ENCODE peak calls at places on chromosome 14, in six cellular contexts. One of them, this sample, is unnamed.

GRCh38 chr14:23057757-23058653 is 685 bp upstream of the CDH24 start:
- DNase-seq in K562: peak
- DNase-seq in HCT116: peak
- DNase-seq in H1: peak
- DNase-seq in HepG2: peak
- DNase-seq in Panc1: peak
- DNase-seq in this sample: peak

GRCh38 chr14:90109858-90110257 is 48.1 kb downstream of the KCNK13 start:
- DNase-seq in K562: no peak
- DNase-seq in HCT116: peak
- DNase-seq in H1: peak
- DNase-seq in HepG2: peak
- DNase-seq in Panc1: no peak
- DNase-seq in this sample: peak

GRCh38 chr14:80146941-80147340 is 64.4 kb downstream of the DIO2 start:
- DNase-seq in H1: no peak
- DNase-seq in HCT116: no peak
- DNase-seq in K562: no peak
- DNase-seq in HepG2: no peak
- DNase-seq in Panc1: no peak
- DNase-seq in this sample: no peak

GRCh38 chr14:74704656-74705055 is 8.2 kb downstream of the AREL1 start:
- DNase-seq in H1: no peak
- DNase-seq in K562: no peak
- DNase-seq in HCT116: no peak
- DNase-seq in Panc1: no peak
- DNase-seq in HepG2: no peak
- DNase-seq in this sample: no peak

GRCh38 chr14:104705340-104706047 is 16.1 kb downstream of the INF2 start:
- DNase-seq in HCT116: no peak
- DNase-seq in H1: no peak
- DNase-seq in HepG2: no peak
- DNase-seq in Panc1: no peak
- DNase-seq in K562: no peak
- DNase-seq in this sample: no peak

GRCh38 chr14:104107611-104108569 is 22.4 kb downstream of the ASPG start:
- DNase-seq in HepG2: no peak
- DNase-seq in HCT116: no peak
- DNase-seq in H1: peak
- DNase-seq in K562: peak
- DNase-seq in Panc1: no peak
- DNase-seq in this sample: peak

GRCh38 chr14:104593241-104593701 is 11.3 kb downstream of the TMEM179 start:
- DNase-seq in Panc1: no peak
- DNase-seq in K562: no peak
- DNase-seq in H1: no peak
- DNase-seq in HCT116: no peak
- DNase-seq in HepG2: no peak
- DNase-seq in this sample: peak

GRCh38 chr14:103846569-103847438 is 571 bp downstream of the PPP1R13B start:
- DNase-seq in H1: peak
- DNase-seq in HepG2: no peak
- DNase-seq in K562: peak
- DNase-seq in Panc1: no peak
- DNase-seq in HCT116: no peak
- DNase-seq in this sample: peak

GRCh38 chr14:88168498-88169165 is 154.4 kb downstream of the KCNK10 start:
- DNase-seq in K562: peak
- DNase-seq in H1: peak
- DNase-seq in HepG2: peak
- DNase-seq in HCT116: no peak
- DNase-seq in Panc1: peak
- DNase-seq in this sample: peak

GRCh38 chr14:32761381-32761968 is 177.2 kb upstream of the NPAS3 start:
- DNase-seq in H1: no peak
- DNase-seq in Panc1: no peak
- DNase-seq in K562: no peak
- DNase-seq in HepG2: no peak
- DNase-seq in HCT116: no peak
- DNase-seq in this sample: no peak

GRCh38 chr14:101374373-101375338 is 186.6 kb upstream of the DIO3 start:
- DNase-seq in HepG2: no peak
- DNase-seq in K562: no peak
- DNase-seq in Panc1: no peak
- DNase-seq in H1: no peak
- DNase-seq in HCT116: no peak
- DNase-seq in this sample: no peak

GRCh38 chr14:87754512-87755223 is 238.3 kb downstream of the GALC start:
- DNase-seq in H1: no peak
- DNase-seq in Panc1: no peak
- DNase-seq in K562: no peak
- DNase-seq in HCT116: no peak
- DNase-seq in HepG2: no peak
- DNase-seq in this sample: no peak

GRCh38 chr14:78933948-78934524 is 763.9 kb downstream of the NRXN3 start:
- DNase-seq in HCT116: no peak
- DNase-seq in K562: peak
- DNase-seq in H1: no peak
- DNase-seq in HepG2: peak
- DNase-seq in Panc1: no peak
- DNase-seq in this sample: peak

GRCh38 chr14:101068293-101068957 is 164.9 kb upstream of the RTL1 start:
- DNase-seq in H1: peak
- DNase-seq in HCT116: no peak
- DNase-seq in K562: no peak
- DNase-seq in HepG2: no peak
- DNase-seq in Panc1: no peak
- DNase-seq in this sample: no peak

GRCh38 chr14:55160989-55161388 is 30.4 kb downstream of the DLGAP5 start:
- DNase-seq in Panc1: peak
- DNase-seq in HepG2: peak
- DNase-seq in K562: no peak
- DNase-seq in HCT116: peak
- DNase-seq in H1: no peak
- DNase-seq in this sample: peak

GRCh38 chr14:65594153-65594881 is 181.8 kb downstream of the FUT8 start:
- DNase-seq in K562: no peak
- DNase-seq in H1: peak
- DNase-seq in Panc1: no peak
- DNase-seq in HepG2: peak
- DNase-seq in HCT116: no peak
- DNase-seq in this sample: no peak

GRCh38 chr14:36857842-36858445 is 196.3 kb downstream of the PAX9 start:
- DNase-seq in K562: no peak
- DNase-seq in HepG2: no peak
- DNase-seq in Panc1: no peak
- DNase-seq in H1: no peak
- DNase-seq in HCT116: no peak
- DNase-seq in this sample: no peak

GRCh38 chr14:88908216-88908615 is 83.8 kb downstream of the TTC8 start:
- DNase-seq in H1: no peak
- DNase-seq in HepG2: no peak
- DNase-seq in Panc1: no peak
- DNase-seq in K562: no peak
- DNase-seq in HCT116: no peak
- DNase-seq in this sample: no peak

GRCh38 chr14:90641111-90642010 is 174.9 kb downstream of the TTC7B start:
- DNase-seq in H1: no peak
- DNase-seq in HepG2: no peak
- DNase-seq in K562: no peak
- DNase-seq in HCT116: no peak
- DNase-seq in Panc1: no peak
- DNase-seq in this sample: no peak

DNA sequence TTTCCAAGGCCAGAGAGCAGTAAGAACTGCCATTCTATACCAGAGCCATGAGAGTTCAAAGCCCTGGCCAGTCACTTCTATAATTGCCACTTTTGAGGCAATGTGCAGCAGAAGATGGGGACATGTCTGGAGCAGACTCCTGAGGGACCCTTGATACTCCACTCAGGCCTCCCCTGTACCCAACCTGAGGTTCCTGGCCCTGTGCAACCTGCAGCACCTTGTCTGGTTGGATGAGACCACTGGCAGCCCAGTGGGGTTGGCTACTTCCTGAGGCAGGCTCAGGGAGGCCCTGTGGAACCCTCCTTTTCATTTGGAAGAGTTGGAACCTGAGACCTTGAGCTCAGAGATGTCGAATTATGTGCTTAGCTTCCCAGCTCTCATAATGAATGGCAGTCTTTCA is 54.4 kb downstream of the GALNT16 start:
- DNase-seq in HepG2: no peak
- DNase-seq in K562: no peak
- DNase-seq in H1: no peak
- DNase-seq in HCT116: no peak
- DNase-seq in Panc1: no peak
- DNase-seq in this sample: no peak
- TF ChIP-seq SIN3A in HepG2: no peak
- TF ChIP-seq SIN3A in K562: no peak
- TF ChIP-seq SIN3A in H1: no peak
- TF ChIP-seq SIN3A in HCT116: no peak
- TF ChIP-seq SIN3A in Panc1: no peak
- TF ChIP-seq SIN3A in this sample: no peak

DNA sequence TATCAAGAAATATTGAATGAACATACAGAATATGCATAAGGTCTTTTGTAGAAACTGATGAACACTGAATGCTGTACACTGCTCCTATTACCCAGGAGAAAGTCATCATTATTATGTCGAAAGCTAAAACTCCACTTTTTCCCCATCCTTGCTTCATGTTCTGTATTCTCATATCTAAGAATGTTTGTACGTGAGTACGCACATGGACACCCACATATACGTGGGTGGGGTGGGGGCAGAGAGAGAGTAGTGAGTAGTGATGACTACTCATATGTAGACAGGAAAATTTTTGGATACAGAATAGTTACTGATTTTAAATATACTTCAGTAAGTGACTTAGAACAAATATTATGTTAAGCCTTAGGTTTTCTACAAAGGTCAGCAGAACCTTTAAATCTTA is 75.1 kb downstream of the FERMT2 start:
- DNase-seq in HepG2: no peak
- DNase-seq in H1: no peak
- DNase-seq in Panc1: no peak
- DNase-seq in K562: no peak
- DNase-seq in HCT116: no peak
- DNase-seq in this sample: no peak
- H3K27ac ChIP-seq in HepG2: no peak
- H3K27ac ChIP-seq in H1: no peak
- H3K27ac ChIP-seq in Panc1: no peak
- H3K27ac ChIP-seq in K562: no peak
- H3K27ac ChIP-seq in HCT116: no peak
- H3K27ac ChIP-seq in this sample: peak

GRCh38 chr14:72946491-72946890 is 20.2 kb downstream of the DCAF4 start:
- DNase-seq in H1: no peak
- DNase-seq in HCT116: no peak
- DNase-seq in Panc1: no peak
- DNase-seq in K562: no peak
- DNase-seq in HepG2: no peak
- DNase-seq in this sample: no peak

GRCh38 chr14:72945628-72946027 is 19.4 kb downstream of the DCAF4 start:
- DNase-seq in HepG2: no peak
- DNase-seq in H1: no peak
- DNase-seq in HCT116: no peak
- DNase-seq in K562: no peak
- DNase-seq in Panc1: no peak
- DNase-seq in this sample: no peak

GRCh38 chr14:72947366-72948160 is 21.3 kb downstream of the DCAF4 start:
- DNase-seq in Panc1: no peak
- DNase-seq in K562: no peak
- DNase-seq in H1: no peak
- DNase-seq in HepG2: no peak
- DNase-seq in HCT116: no peak
- DNase-seq in this sample: no peak

GRCh38 chr14:72952171-72952570 is 25.9 kb downstream of the DCAF4 start:
- DNase-seq in K562: no peak
- DNase-seq in HepG2: no peak
- DNase-seq in Panc1: no peak
- DNase-seq in H1: no peak
- DNase-seq in HCT116: no peak
- DNase-seq in this sample: no peak

DNA sequence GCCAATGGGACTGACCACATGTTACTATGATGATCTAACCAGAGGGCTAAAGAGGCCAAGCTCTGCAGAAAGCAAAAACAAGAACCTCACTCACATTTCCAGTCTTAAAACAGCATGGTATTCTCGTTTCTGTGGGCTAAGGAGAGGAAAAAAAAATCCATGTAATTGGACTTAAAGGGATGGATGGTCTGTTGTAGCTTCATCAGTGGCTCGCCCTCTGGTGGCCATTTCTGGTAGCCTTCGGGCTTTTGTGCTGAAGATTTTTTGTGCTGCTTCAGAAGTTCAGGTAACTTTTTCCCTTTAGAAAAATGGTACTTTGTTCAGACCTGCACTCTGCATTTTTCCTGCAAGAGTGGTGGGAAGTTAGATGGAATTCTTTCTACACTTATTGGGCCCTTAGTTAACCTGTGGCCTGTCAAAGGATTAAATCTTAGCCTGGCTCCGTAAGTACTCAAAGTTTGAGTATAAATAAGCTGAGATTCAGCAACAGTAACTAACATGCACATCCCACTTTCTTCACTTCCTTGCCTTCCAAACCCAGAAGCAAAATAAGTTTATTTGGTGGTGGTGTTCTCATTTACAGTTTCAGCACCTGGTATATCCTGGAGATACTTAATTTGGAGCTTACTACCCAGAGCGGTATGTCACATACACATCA is 22.3 kb downstream of the DCAF4 start:
- DNase-seq in K562: peak
- DNase-seq in HepG2: peak
- DNase-seq in H1: peak
- DNase-seq in Panc1: peak
- DNase-seq in HCT116: peak
- DNase-seq in this sample: peak
- TF ChIP-seq SIN3A in K562: no peak
- TF ChIP-seq SIN3A in HepG2: no peak
- TF ChIP-seq SIN3A in H1: no peak
- TF ChIP-seq SIN3A in Panc1: no peak
- TF ChIP-seq SIN3A in HCT116: no peak
- TF ChIP-seq SIN3A in this sample: no peak

DNA sequence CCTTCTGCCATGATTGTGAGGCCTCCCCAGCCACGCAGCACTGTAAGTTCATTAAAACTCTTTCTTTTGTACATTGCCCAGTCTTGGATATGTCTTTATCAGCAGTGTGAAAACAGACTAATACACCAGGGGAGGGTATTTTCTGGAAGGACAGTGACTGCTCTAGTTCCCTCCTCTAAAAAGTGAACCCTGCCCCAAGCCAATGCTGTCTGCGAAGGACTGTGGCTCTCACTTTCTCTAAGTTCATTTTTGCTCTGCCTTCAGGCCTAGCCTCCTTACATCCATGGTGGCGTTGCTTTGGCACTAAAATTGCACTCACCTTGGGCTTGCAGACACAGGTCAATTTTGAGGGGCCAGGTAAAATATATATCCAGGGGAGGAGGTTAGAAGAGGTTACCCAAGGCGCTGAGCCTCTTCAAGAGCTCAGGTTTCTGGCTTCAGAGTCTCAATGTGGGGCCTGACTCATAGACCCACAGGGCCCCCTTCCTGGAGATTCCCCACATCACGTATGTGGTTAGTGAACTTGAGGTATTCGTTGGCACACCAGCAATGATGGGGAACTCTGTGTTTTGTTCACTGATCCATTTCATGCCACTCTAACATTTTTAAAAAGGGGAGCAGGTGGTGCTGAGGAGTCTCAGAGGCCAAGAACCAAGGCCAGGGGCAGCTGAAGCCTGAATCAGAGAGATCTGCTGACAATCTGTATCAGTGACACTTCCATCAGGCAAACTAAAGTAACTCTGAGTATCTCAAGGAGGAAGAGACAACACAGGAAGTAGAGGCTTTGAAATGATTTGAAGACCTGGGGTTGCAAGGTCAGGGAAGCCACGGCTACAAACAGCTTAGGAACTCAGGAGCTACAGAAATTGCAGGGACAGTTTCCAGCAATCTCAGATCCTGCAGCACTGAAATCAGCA is 323.3 kb downstream of the VRK1 start:
- DNase-seq in HepG2: no peak
- DNase-seq in HCT116: no peak
- DNase-seq in H1: no peak
- DNase-seq in Panc1: no peak
- DNase-seq in K562: no peak
- DNase-seq in this sample: no peak
- H3K27ac ChIP-seq in HepG2: no peak
- H3K27ac ChIP-seq in HCT116: no peak
- H3K27ac ChIP-seq in H1: no peak
- H3K27ac ChIP-seq in Panc1: no peak
- H3K27ac ChIP-seq in K562: no peak
- H3K27ac ChIP-seq in this sample: no peak